ENCODE peak calls at places on chromosome 15, in four cellular contexts. F is GM10248, I is psoas muscle, B is fibroblast of lung. S is an unnamed sample.
A peak's percentile ranks its signal among the peaks of the same experiment; 100 is the strongest.

GRCh38 chr15:60326824-60327654 is 70.7 kb downstream of the ANXA2 start:
- DNase-seq in I (no peak), B (no peak), F (peak; percentile 29), S (peak; percentile 61)

GRCh38 chr15:25054329-25054728 is 99.5 kb downstream of the SNRPN start:
- DNase-seq in F (no peak), B (no peak), I (no peak), S (no peak)

GRCh38 chr15:67762610-67763368 is 62.5 kb upstream of the SKOR1 start:
- DNase-seq in F (peak; percentile 71), I (no peak), B (no peak), S (no peak)

GRCh38 chr15:58413253-58413652 is 18.5 kb upstream of the LIPC start:
- DNase-seq in F (no peak), B (no peak), I (no peak), S (no peak)

GRCh38 chr15:90840954-90841353 is 27.4 kb upstream of the FURIN start:
- DNase-seq in F (no peak), I (no peak), B (peak; percentile 34), S (no peak)

GRCh38 chr15:87628311-87628710 is 628.2 kb downstream of the NTRK3 start:
- DNase-seq in F (no peak), B (no peak), I (no peak), S (no peak)

GRCh38 chr15:95763426-95763825 is 567.1 kb upstream of the NR2F2 start:
- DNase-seq in B (no peak), I (no peak), F (no peak), S (no peak)

GRCh38 chr15:90489944-90490343 is 39.8 kb upstream of the CRTC3 start:
- DNase-seq in I (no peak), F (no peak), B (no peak), S (no peak)

GRCh38 chr15:80526556-80527340 is 122.6 kb downstream of the ARNT2 start:
- DNase-seq in F (no peak), B (peak; percentile 98), I (no peak), S (no peak)

GRCh38 chr15:64623347-64624024 is 151.9 kb downstream of the RBPMS2 start:
- DNase-seq in I (no peak), F (no peak), B (no peak), S (no peak)

GRCh38 chr15:40894689-40895308 is 549 bp downstream of the VPS18 start:
- DNase-seq in F (peak; percentile 69), I (peak; percentile 69), B (peak; percentile 76), S (peak; percentile 67)

GRCh38 chr15:94526071-94526689 is 294.8 kb downstream of the MCTP2 start:
- DNase-seq in I (no peak), F (no peak), B (no peak), S (peak; percentile 9)

GRCh38 chr15:25787855-25788521 is 75.1 kb downstream of the ATP10A start:
- DNase-seq in F (no peak), I (no peak), B (peak; percentile 61), S (peak; percentile 7)

GRCh38 chr15:98875309-98875708 is 132.3 kb downstream of the PGPEP1L start:
- DNase-seq in I (no peak), F (no peak), B (no peak), S (no peak)

GRCh38 chr15:31216210-31216911 is 110.3 kb upstream of the KLF13 start:
- DNase-seq in B (peak; percentile 24), I (peak; percentile 96), F (peak; percentile 82), S (peak; percentile 53)

GRCh38 chr15:41558400-41559238 is at the start of gene TYRO3:
- DNase-seq in I (peak; percentile 80), F (peak; percentile 82), B (peak; percentile 42), S (no peak)

GRCh38 chr15:35540885-35541284 is 5.1 kb downstream of the DPH6 start:
- DNase-seq in F (no peak), I (no peak), B (peak; percentile 74), S (peak; percentile 13)

GRCh38 chr15:56608140-56608778 is 125.0 kb downstream of the ZNF280D start:
- DNase-seq in I (no peak), F (peak; percentile 59), B (peak; percentile 39), S (no peak)

GRCh38 chr15:48002772-48003171 is 118.0 kb upstream of the SLC24A5 start:
- DNase-seq in I (no peak), F (no peak), B (no peak), S (no peak)

GRCh38 chr15:31145271-31145911 is 43.9 kb upstream of the TRPM1 start:
- DNase-seq in I (no peak), B (peak; percentile 20), F (no peak), S (peak; percentile 46)

GRCh38 chr15:85379403-85380131 is 836 bp upstream of the AKAP13 start:
- DNase-seq in F (no peak), B (no peak), I (no peak), S (peak; percentile 27)

GRCh38 chr15:40146037-40146436 is 14.8 kb upstream of the BUB1B start:
- DNase-seq in B (peak; percentile 61), F (no peak), I (no peak), S (peak; percentile 77)

GRCh38 chr15:69393831-69394491 is 20.2 kb upstream of the KIF23 start:
- DNase-seq in I (no peak), B (peak; percentile 40), F (no peak), S (peak; percentile 64)

GRCh38 chr15:71788646-71789579 is 21.4 kb upstream of the NR2E3 start:
- DNase-seq in F (no peak), B (no peak), I (no peak), S (no peak)

GRCh38 chr15:59953392-59953883 is 50.7 kb upstream of the FOXB1 start:
- DNase-seq in B (no peak), I (no peak), F (no peak), S (no peak)

GRCh38 chr15:68743256-68743655 is 77.4 kb downstream of the ANP32A start:
- DNase-seq in B (no peak), F (no peak), I (no peak), S (no peak)

GRCh38 chr15:35912196-35912595 is 366.2 kb upstream of the DPH6 start:
- DNase-seq in B (peak; percentile 6), F (no peak), I (no peak), S (peak; percentile 35)

GRCh38 chr15:98870788-98871187 is 136.8 kb downstream of the PGPEP1L start:
- DNase-seq in B (no peak), F (no peak), I (peak; percentile 77), S (no peak)

GRCh38 chr15:48899793-48900192 is 21.9 kb downstream of the EID1 start:
- DNase-seq in F (no peak), B (no peak), I (no peak), S (peak; percentile 42)

GRCh38 chr15:47715856-47716445 is 1.4 kb upstream of the SEMA6D start:
- DNase-seq in F (no peak), I (peak; percentile 45), B (no peak), S (no peak)

GRCh38 chr15:84840741-84841429 is 23.7 kb downstream of the ALPK3 start:
- DNase-seq in B (peak; percentile 63), F (no peak), I (peak; percentile 93), S (peak; percentile 8)

GRCh38 chr15:88775776-88776175 is 27.5 kb upstream of the ACAN start:
- DNase-seq in B (no peak), I (no peak), F (no peak), S (no peak)

GRCh38 chr15:76904461-76905012 is 603 bp downstream of the SCAPER start:
- DNase-seq in F (peak; percentile 27), I (peak; percentile 67), B (peak; percentile 6), S (peak; percentile 36)

GRCh38 chr15:76901965-76902364 is 3.2 kb downstream of the SCAPER start:
- DNase-seq in F (no peak), I (no peak), B (no peak), S (no peak)

GRCh38 chr15:76905855-76906254 is 715 bp upstream of the SCAPER start:
- DNase-seq in F (no peak), I (no peak), B (no peak), S (no peak)

GRCh38 chr15:76903251-76903681 is 1.9 kb downstream of the SCAPER start:
- DNase-seq in F (peak; percentile 32), I (no peak), B (peak; percentile 59), S (peak; percentile 28)

DNA sequence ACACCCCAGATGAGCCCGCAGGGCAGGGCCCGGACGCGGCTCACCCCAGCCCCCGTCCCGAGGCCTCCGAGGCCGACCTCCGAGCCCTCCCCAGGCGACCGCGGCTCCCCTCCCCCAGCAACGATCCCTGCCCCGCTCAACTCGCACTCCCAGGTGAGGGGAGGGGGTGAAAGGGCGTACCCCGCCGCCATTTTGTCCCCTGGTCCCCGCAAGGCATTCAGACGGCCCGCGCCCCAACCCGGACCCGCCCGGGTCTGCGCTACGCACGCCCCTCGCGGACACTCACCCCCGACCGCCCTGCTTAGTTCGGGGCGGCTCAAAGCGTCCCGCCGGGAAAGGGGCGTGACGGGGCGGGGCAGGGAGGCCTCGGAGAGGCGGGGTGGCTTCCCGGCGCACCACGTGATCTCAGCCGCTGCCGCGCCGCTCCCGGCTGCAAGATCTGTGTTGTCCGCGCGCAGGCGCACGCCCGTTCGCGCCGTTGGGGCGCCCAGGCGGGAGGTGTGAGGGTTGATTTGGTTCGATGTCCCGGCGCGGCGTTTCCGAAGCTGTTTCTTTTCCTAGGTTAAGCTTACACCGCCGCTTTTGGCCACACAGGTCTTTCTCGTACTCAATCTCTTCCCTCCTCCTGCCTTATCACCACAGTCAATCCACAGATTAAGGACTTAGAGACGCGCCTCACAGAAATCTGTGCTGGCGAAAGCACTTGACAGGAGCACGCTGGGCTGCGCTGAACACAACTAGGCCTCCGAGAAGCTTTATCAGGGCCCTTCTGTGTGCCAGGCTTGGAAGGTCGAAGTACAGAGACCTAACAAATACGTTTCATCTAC is at the start of gene SCAPER:
- DNase-seq in I (peak; percentile 96), F (peak; percentile 96), B (peak; percentile 85), S (peak; percentile 77)
- TF ChIP-seq CTCF in I (peak; percentile 3), F (no peak), B (no peak), S (no peak)

DNA sequence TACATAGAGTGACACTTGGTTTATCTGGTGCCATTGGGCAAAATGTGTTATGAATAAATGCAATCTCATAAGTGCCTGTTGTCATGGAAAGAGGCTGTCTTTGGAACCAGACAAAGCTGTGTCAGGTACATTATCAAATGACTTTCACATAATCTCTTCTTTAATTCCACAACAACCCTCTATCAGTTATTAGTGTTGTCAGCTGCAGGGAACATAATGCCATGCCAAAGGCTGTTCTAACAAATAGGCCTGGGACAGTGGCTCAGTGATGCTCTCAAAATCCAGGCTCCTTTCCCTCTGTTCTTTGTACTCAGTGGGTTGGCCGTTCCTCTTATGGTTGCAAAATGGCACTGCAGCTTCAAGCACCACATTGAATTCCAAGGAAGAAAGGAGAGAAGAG is 91.8 kb downstream of the ADAMTSL3 start:
- DNase-seq in B (no peak), I (no peak), F (no peak), S (no peak)
- TF ChIP-seq CTCF in B (no peak), I (no peak), F (no peak), S (no peak)

GRCh38 chr15:33005582-33005981 is 188.9 kb downstream of the FMN1 start:
- DNase-seq in I (no peak), B (no peak), F (no peak), S (no peak)
- TF ChIP-seq CTCF in I (no peak), B (no peak), F (no peak), S (no peak)

GRCh38 chr15:51131596-51132290 is 37.0 kb upstream of the TNFAIP8L3 start:
- DNase-seq in I (no peak), B (no peak), F (no peak), S (no peak)

GRCh38 chr15:51135276-51135675 is 40.6 kb upstream of the TNFAIP8L3 start:
- DNase-seq in B (peak; percentile 60), F (no peak), I (no peak), S (no peak)

GRCh38 chr15:51134416-51135199 is 39.9 kb upstream of the TNFAIP8L3 start:
- DNase-seq in F (no peak), B (no peak), I (no peak), S (no peak)

GRCh38 chr15:51132384-51133139 is 37.9 kb upstream of the TNFAIP8L3 start:
- DNase-seq in I (peak; percentile 66), F (no peak), B (peak; percentile 97), S (peak; percentile 29)

GRCh38 chr15:51133140-51133630 is 38.5 kb upstream of the TNFAIP8L3 start:
- DNase-seq in I (no peak), F (no peak), B (no peak), S (no peak)
- TF ChIP-seq CTCF in I (no peak), F (no peak), B (no peak), S (no peak)